ENCODE peak calls at places on chromosomes 1 and 21, in ten cellular contexts. B is A549, X is prostate gland, M is breast epithelium, L is BE2C, W is neural progenitor cell, O is tibial artery, Z is endodermal cell, Q is thoracic aorta, J is uterus. N is an unnamed sample. For H3K4me1, the result is how much of the 10 kb centered on the place peaks cover.

GRCh38 chr1:244068563-244068962 is 17.5 kb downstream of the ZBTB18 start:
- DNase-seq in B (no peak), X (no peak), M (no peak), L (no peak), W (no peak), O (no peak), Z (no peak), Q (no peak), J (no peak), N (no peak)

GRCh38 chr1:228460830-228461229 is 26.4 kb upstream of the RNF187 start:
- DNase-seq in B (no peak), X (no peak), M (no peak), L (no peak), W (no peak), O (no peak), Z (no peak), Q (no peak), J (no peak), N (no peak)

GRCh38 chr1:227767401-227768396 is 32.5 kb downstream of the SNAP47 start:
- DNase-seq in B (no peak), X (no peak), M (no peak), L (no peak), W (no peak), O (no peak), Z (no peak), Q (no peak), J (no peak), N (no peak)

GRCh38 chr1:204920967-204921366 is 50.3 kb downstream of the NFASC start:
- DNase-seq in B (no peak), X (no peak), M (no peak), L (no peak), W (no peak), O (no peak), Z (no peak), Q (no peak), J (no peak), N (no peak)

GRCh38 chr1:4023678-4024077 is 123.6 kb upstream of the C1orf174 start:
- DNase-seq in B (no peak), X (no peak), M (no peak), L (no peak), W (no peak), O (no peak), Z (peak), Q (no peak), J (no peak), N (no peak)

GRCh38 chr1:20058531-20058930 is 11.5 kb upstream of the PLA2G5 start:
- DNase-seq in B (no peak), X (no peak), M (no peak), L (no peak), W (no peak), O (no peak), Z (no peak), Q (no peak), J (no peak), N (no peak)

GRCh38 chr21:16113052-16113715 is 383.4 kb downstream of the USP25 start:
- DNase-seq in B (no peak), X (no peak), M (no peak), L (no peak), W (no peak), O (no peak), Z (no peak), Q (no peak), J (no peak), N (no peak)

GRCh38 chr1:159779403-159779851 is 1.3 kb upstream of the DUSP23 start:
- DNase-seq in B (no peak), X (peak), M (peak), L (no peak), W (no peak), O (no peak), Z (no peak), Q (peak), J (peak), N (peak)

GRCh38 chr1:220808501-220809186 is 21.9 kb downstream of the MTARC1 start:
- DNase-seq in B (no peak), X (no peak), M (no peak), L (no peak), W (no peak), O (no peak), Z (peak), Q (no peak), J (no peak), N (no peak)

GRCh38 chr1:40595623-40596022 is 64.2 kb downstream of the ZNF684 start:
- DNase-seq in B (no peak), X (no peak), M (no peak), L (no peak), W (no peak), O (no peak), Z (no peak), Q (no peak), J (no peak), N (no peak)

GRCh38 chr1:26555550-26555981 is 26.0 kb downstream of the RPS6KA1 start:
- DNase-seq in B (no peak), X (no peak), M (peak), L (peak), W (no peak), O (no peak), Z (no peak), Q (no peak), J (no peak), N (no peak)

GRCh38 chr1:111507411-111508201 is 4.2 kb upstream of the ADORA3 start:
- DNase-seq in B (no peak), X (peak), M (peak), L (peak), W (peak), O (peak), Z (peak), Q (no peak), J (peak), N (peak)

GRCh38 chr1:156842618-156843300 is 16.2 kb downstream of the INSRR start:
- DNase-seq in B (no peak), X (no peak), M (no peak), L (no peak), W (no peak), O (no peak), Z (no peak), Q (no peak), J (no peak), N (no peak)

GRCh38 chr1:85612704-85613361 is 32.3 kb downstream of the CCN1 start:
- DNase-seq in B (peak), X (no peak), M (no peak), L (no peak), W (peak), O (no peak), Z (peak), Q (no peak), J (no peak), N (no peak)

GRCh38 chr1:203127672-203128611 is at the start of gene ADORA1:
- DNase-seq in B (peak), X (peak), M (peak), L (peak), W (peak), O (peak), Z (peak), Q (no peak), J (peak), N (peak)

GRCh38 chr1:63971557-63971956 is 197.7 kb downstream of the ROR1 start:
- DNase-seq in B (no peak), X (no peak), M (no peak), L (no peak), W (no peak), O (no peak), Z (no peak), Q (no peak), J (no peak), N (no peak)

GRCh38 chr1:201734776-201735175 is 94.2 kb upstream of the IPO9 start:
- DNase-seq in B (no peak), X (no peak), M (no peak), L (no peak), W (no peak), O (no peak), Z (no peak), Q (no peak), J (no peak), N (no peak)

GRCh38 chr1:201739492-201740085 is 89.4 kb upstream of the IPO9 start:
- DNase-seq in B (no peak), X (peak), M (no peak), L (no peak), W (peak), O (peak), Z (peak), Q (no peak), J (peak), N (no peak)

GRCh38 chr1:201737350-201738060 is 91.5 kb upstream of the IPO9 start:
- DNase-seq in B (no peak), X (no peak), M (no peak), L (no peak), W (peak), O (no peak), Z (peak), Q (no peak), J (peak), N (peak)

GRCh38 chr1:201739054-201739453 is 89.9 kb upstream of the IPO9 start:
- DNase-seq in B (no peak), X (no peak), M (no peak), L (no peak), W (no peak), O (no peak), Z (no peak), Q (no peak), J (peak), N (no peak)

GRCh38 chr1:201736707-201737320 is 92.1 kb upstream of the IPO9 start:
- DNase-seq in B (no peak), X (no peak), M (no peak), L (no peak), W (no peak), O (no peak), Z (no peak), Q (no peak), J (no peak), N (no peak)
- H3K4me3 ChIP-seq in B (no peak), X (no peak), M (no peak), L (no peak), W (no peak), O (no peak), Z (peak), Q (no peak), J (no peak), N (no peak)

DNA sequence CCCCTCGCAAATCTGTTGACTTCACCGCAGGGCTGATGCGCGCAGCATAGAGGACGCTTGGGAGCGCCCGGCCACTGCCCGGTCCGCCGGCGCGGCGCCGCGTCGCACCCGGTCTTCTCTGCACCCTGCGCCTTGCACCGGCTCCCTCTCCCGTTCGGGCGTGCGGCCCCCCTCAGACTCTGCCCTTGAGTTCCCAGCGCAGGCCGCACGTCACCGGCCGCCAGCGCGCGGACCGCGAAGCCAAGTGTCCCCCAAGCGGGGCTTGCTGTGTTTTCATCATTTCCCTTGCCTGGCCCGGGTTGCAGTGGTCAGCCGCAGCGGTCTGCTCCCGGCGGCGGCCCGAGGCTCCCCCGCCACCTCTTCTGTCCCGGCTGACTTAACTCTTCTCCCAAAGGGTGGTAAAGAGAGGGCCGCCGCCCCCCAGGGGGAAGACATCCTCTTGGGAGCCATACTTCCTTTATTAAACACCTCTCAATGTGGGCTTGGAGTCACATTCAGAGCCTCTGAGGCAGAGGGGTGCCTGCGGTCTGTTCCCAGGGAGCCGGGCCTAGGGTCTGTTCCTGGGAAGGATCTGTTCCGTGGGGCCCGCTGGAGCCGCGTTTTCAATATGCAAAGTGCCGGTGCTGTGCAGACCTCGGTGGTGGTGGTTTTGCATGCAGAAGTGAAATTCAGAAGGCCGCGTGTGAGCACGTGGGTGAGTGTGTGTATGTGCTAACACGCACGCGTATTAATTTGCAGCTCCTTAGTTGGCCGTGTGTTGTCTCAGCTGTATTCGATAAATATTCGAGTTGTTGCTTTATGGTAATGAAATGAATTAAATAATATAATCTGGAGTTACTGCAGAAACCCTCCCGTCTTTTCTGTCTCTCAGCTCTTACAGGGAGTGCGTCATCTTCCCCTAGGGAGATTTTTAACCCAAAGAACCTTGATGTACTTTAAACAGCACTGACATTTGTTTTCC is 17.6 kb downstream of the PBX1 start:
- DNase-seq in B (no peak), X (no peak), M (no peak), L (no peak), W (peak), O (peak), Z (peak), Q (no peak), J (peak), N (no peak)
- H3K4me1 ChIP-seq in B (under half), X (under half), M (under half), L (under half), W (under half), O (half or more), Z (under half), Q (half or more), J (under half), N (under half)

GRCh38 chr1:11741919-11742598 is 6.1 kb downstream of the AGTRAP start:
- DNase-seq in B (no peak), X (no peak), M (no peak), L (no peak), W (no peak), O (no peak), Z (peak), Q (no peak), J (no peak), N (no peak)
- TF ChIP-seq CTCF in B (no peak), X (no peak), M (no peak), L (no peak), W (no peak), O (no peak), Z (peak), Q (no peak), J (no peak), N (no peak)

GRCh38 chr1:9592510-9593075 is 3.9 kb downstream of the TMEM201 start:
- DNase-seq in B (no peak), X (no peak), M (no peak), L (no peak), W (no peak), O (no peak), Z (no peak), Q (no peak), J (no peak), N (no peak)

GRCh38 chr1:9593147-9593491 is 4.4 kb downstream of the TMEM201 start:
- DNase-seq in B (no peak), X (no peak), M (no peak), L (no peak), W (no peak), O (no peak), Z (no peak), Q (no peak), J (no peak), N (no peak)

GRCh38 chr1:9590945-9591668 is 2.4 kb downstream of the TMEM201 start:
- DNase-seq in B (no peak), X (no peak), M (no peak), L (no peak), W (peak), O (peak), Z (no peak), Q (no peak), J (no peak), N (no peak)

GRCh38 chr1:9590201-9590600 is 1.5 kb downstream of the TMEM201 start:
- DNase-seq in B (no peak), X (no peak), M (no peak), L (no peak), W (no peak), O (peak), Z (no peak), Q (no peak), J (no peak), N (peak)

GRCh38 chr1:9591669-9592509 is 3.2 kb downstream of the TMEM201 start:
- DNase-seq in B (no peak), X (no peak), M (no peak), L (peak), W (no peak), O (peak), Z (no peak), Q (no peak), J (no peak), N (peak)
- H3K4me3 ChIP-seq in B (no peak), X (no peak), M (no peak), L (peak), W (peak), O (no peak), Z (no peak), Q (no peak), J (no peak), N (peak)

GRCh38 chr1:91685994-91686393 is 185.3 kb downstream of the CDC7 start:
- DNase-seq in B (no peak), X (no peak), M (no peak), L (no peak), W (no peak), O (no peak), Z (no peak), Q (no peak), J (no peak), N (no peak)

GRCh38 chr1:91689586-91690481 is 189.2 kb downstream of the CDC7 start:
- DNase-seq in B (no peak), X (no peak), M (no peak), L (no peak), W (no peak), O (no peak), Z (no peak), Q (no peak), J (peak), N (no peak)

GRCh38 chr1:91684599-91685196 is 184.0 kb downstream of the CDC7 start:
- DNase-seq in B (no peak), X (no peak), M (no peak), L (no peak), W (no peak), O (no peak), Z (no peak), Q (no peak), J (no peak), N (no peak)

GRCh38 chr1:91683598-91683951 is 182.9 kb downstream of the CDC7 start:
- DNase-seq in B (no peak), X (no peak), M (no peak), L (no peak), W (peak), O (no peak), Z (peak), Q (no peak), J (no peak), N (no peak)

GRCh38 chr1:91687452-91687851 is 186.8 kb downstream of the CDC7 start:
- DNase-seq in B (no peak), X (no peak), M (no peak), L (no peak), W (no peak), O (no peak), Z (no peak), Q (no peak), J (no peak), N (no peak)
- H3K4me1 ChIP-seq in B (under half), X (under half), M (under half), L (under half), W (half or more), O (under half), Z (under half), Q (under half), J (under half), N (under half)

GRCh38 chr21:44335266-44336059 is 3.7 kb downstream of the CFAP410 start:
- DNase-seq in B (no peak), X (no peak), M (no peak), L (no peak), W (no peak), O (no peak), Z (no peak), Q (no peak), J (no peak), N (no peak)

GRCh38 chr21:44338971-44339910 is at the start of gene CFAP410:
- DNase-seq in B (peak), X (peak), M (peak), L (peak), W (peak), O (peak), Z (peak), Q (peak), J (peak), N (peak)

GRCh38 chr21:44337428-44337827 is 1.8 kb downstream of the CFAP410 start:
- DNase-seq in B (no peak), X (no peak), M (no peak), L (no peak), W (no peak), O (no peak), Z (no peak), Q (no peak), J (peak), N (no peak)

GRCh38 chr21:44334637-44335030 is 4.6 kb downstream of the CFAP410 start:
- DNase-seq in B (no peak), X (no peak), M (no peak), L (no peak), W (no peak), O (no peak), Z (no peak), Q (no peak), J (no peak), N (no peak)

DNA sequence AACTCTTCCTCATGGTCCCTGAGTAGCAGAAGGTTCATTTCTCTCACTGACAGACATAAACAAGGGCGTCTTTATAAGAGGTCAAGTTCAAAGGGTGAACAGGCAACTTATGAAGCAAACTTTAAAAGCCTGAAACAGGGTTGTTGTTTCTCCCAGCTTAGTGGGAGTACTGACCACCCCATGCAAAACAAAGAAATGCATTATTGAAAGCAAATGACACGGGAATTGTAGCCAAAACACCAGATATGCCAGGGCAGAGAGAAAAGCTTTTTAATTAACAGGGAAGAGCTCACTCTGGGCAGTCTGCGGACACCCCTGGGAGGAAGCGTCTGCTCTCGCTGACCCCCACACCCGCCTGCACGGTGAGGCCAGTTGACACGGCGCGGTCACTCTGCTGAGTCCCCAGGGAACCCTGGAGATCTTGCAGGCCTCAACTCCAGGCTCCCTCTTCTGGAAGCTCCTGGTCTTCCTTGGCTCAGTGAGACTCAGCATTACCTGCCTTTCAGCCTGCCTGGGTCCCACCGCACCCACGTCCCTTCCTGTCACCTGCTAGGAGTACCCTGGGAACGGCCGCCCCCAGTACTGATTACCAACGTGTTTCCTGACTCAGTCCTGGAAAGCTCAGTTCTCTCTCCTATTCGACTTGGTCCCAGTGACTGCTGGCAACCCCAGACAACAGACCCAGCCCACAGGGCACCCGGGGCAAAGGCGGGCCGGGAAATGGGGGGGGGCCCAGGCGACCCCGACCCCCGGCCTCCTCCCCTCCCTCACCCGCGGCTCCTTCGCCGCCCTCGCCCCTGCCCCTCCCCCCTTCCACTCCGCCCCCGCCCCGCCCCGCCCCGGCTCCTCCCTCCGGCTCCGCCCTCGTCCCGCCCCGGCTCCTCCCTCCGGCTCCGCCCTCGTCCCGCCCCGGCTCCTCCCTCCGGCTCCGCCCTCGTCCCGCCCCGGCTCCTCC is 972 bp downstream of the CFAP410 start:
- DNase-seq in B (peak), X (peak), M (peak), L (peak), W (peak), O (peak), Z (peak), Q (peak), J (peak), N (peak)
- TF ChIP-seq CTCF in B (peak), X (no peak), M (peak), L (peak), W (peak), O (peak), Z (peak), Q (no peak), J (peak), N (peak)